ENCODE peak calls at places on chromosome 9, in four cellular contexts. Y is SK-N-SH, C is HepG2, B is GM12878. J is an unnamed sample.

GRCh38 chr9:89963280-89963679 is 358.5 kb downstream of the GADD45G start:
- DNase-seq in C (no peak), B (no peak), Y (no peak), J (no peak)

GRCh38 chr9:88818495-88819201 is 172.6 kb upstream of the S1PR3 start:
- DNase-seq in C (no peak), B (no peak), Y (no peak), J (no peak)

GRCh38 chr9:107739601-107740082 is 250.1 kb upstream of the KLF4 start:
- DNase-seq in B (no peak), Y (no peak), C (no peak), J (no peak)

GRCh38 chr9:89864731-89865130 is 259.9 kb downstream of the GADD45G start:
- DNase-seq in C (no peak), B (no peak), Y (no peak), J (no peak)

GRCh38 chr9:121455527-121456239 is 44.0 kb downstream of the GGTA1 start:
- DNase-seq in B (no peak), C (no peak), Y (no peak), J (no peak)

GRCh38 chr9:131271506-131271931 is 4.8 kb downstream of the FAM78A start:
- DNase-seq in C (no peak), B (no peak), Y (no peak), J (no peak)

GRCh38 chr9:123434619-123435240 is 78.7 kb downstream of the CRB2 start:
- DNase-seq in Y (peak; percentile 46), C (peak; percentile 12), B (no peak), J (no peak)

GRCh38 chr9:129889461-129889935 is 54.2 kb downstream of the USP20 start:
- DNase-seq in C (no peak), B (no peak), Y (no peak), J (no peak)

DNA sequence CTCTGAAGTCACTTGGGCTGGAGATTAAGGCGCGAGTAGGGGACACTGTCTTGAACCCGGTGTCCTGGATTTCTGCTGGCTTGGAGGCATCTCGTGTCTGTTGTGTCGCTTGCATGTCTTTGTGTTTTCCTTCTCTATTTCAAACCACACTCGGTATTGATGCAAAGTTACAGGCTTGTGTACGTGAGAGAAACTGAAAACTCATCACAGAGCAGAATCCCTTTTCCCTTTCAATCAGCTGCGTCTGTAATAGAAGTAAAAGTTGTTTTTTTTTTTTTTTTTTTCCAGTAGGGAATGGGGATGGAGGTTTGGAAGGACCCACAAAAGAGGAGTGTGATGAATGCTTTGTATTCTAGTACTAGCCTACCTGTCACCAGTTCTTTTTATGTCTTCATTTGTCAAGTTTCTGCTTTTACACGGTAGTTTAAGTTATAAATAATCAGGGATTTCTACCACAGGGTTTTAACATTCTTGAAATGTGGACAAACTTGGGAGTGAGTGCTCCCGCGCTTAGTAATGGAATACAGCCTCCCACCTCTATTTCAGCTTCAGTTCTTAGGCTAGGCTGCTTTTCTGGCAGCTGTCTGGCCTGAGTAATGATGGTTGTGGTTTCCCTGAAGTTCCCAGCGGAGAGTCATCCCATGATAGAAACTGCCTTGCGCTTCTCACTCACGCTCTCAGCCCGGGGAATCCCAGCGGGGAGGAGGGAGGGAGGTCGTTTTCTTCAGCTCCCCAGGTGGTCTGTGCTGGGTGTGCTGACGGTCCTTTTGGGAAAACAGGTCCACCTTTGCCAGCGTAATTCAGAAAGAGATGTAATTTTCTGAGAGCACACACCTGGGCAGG is 789 bp downstream of the TJP2 start:
- DNase-seq in C (peak; percentile 48), Y (peak; percentile 62), B (peak; percentile 74), J (no peak)
- TF ChIP-seq JUND in C (no peak), Y (peak; percentile 81), B (no peak), J (no peak)

GRCh38 chr9:35908484-35909125 is 685 bp upstream of the SPAAR start:
- DNase-seq in C (no peak), Y (no peak), B (no peak), J (no peak)
- TF ChIP-seq JUND in C (no peak), Y (no peak), B (no peak), J (no peak)

DNA sequence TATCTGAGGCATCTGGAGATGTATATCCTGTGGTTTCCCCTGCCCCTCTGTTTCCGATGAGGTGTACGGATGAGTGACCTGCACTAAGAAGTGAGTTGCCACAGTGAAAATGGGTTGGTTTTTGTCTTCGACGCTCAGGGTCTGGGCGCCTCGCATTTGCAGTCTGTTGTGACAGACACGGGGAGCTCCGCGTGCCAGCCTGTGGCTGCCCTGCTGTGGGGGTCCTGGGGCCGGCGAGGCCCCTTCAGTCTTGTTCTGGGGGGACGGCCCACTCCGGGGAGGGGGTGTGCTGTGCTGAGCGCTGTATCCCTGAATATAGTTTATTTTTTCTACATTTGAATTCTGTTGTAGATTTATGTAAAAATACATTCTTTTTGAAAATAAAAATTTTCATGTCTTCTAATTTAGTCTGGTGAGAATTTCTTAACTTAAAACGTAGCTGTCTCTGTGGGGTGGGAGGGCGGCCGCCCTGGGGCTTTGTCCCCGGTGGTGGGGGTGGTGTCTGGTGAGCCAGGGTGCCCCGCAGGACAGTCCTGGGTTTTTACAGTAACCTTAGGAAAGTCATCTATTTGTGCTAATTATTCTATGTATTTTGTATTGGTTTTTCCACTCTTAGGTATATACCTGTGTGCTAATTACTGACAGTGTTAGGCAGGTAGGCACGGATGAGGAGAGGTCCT is 4.7 kb downstream of the RNU6ATAC start:
- DNase-seq in C (no peak), B (no peak), Y (no peak), J (no peak)
- TF ChIP-seq JUND in C (no peak), B (no peak), Y (no peak), J (no peak)

GRCh38 chr9:100474082-100474949 is 1.4 kb downstream of the TMEFF1 start:
- DNase-seq in B (no peak), Y (peak; percentile 42), C (no peak), J (no peak)

GRCh38 chr9:100474950-100475276 is 2.0 kb downstream of the TMEFF1 start:
- DNase-seq in B (no peak), C (no peak), Y (peak; percentile 12), J (no peak)

GRCh38 chr9:100472725-100473261 is at the start of gene TMEFF1:
- DNase-seq in C (peak; percentile 30), Y (peak; percentile 97), B (no peak), J (no peak)

GRCh38 chr9:100472268-100472667 is 681 bp upstream of the TMEFF1 start:
- DNase-seq in Y (no peak), C (no peak), B (no peak), J (no peak)

GRCh38 chr9:100473271-100474081 is 527 bp downstream of the TMEFF1 start:
- DNase-seq in B (no peak), C (no peak), Y (peak; percentile 81), J (no peak)
- TF ChIP-seq JUND in B (no peak), C (no peak), Y (no peak), J (no peak)

DNA sequence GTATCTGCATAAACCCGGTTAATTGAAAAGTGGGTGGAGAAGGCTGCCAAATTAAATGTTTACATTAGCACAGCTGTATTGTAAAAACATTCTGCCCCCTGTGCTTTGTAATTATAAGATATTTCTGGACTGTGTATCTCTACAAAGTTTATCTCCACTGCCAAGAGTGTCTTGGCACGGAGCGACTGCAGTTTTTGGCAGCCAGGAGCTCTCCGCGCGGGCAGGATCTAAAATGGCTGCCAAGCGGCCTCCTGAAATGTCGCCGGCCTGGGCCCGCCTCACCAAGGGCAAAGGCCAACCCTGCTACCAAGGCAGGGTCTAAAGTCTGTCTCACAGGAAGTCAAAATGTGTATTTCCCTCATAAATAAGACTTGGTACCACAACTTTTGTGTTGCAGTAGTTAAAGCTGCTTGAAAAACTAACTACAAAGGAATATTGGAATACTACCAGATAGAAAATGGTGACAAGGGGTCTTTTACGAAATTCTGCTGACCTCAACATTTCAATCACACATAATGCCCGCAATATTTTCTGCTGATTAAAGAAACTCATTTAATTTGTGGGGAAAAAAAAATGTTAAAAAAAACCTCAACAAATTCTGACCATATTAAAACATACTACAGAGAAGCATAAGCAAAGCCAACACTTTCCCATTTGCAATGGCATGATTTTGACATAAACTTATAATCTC is 110.4 kb downstream of the NFIB start:
- DNase-seq in Y (peak; percentile 22), C (no peak), B (no peak), J (no peak)
- TF ChIP-seq JUND in Y (no peak), C (no peak), B (no peak), J (no peak)

GRCh38 chr9:127897194-127897692 is 2.2 kb downstream of the ST6GALNAC6 start:
- DNase-seq in B (no peak), Y (peak; percentile 94), C (peak; percentile 95), J (peak; percentile 79)
- TF ChIP-seq JUND in B (no peak), Y (no peak), C (no peak), J (no peak)

DNA sequence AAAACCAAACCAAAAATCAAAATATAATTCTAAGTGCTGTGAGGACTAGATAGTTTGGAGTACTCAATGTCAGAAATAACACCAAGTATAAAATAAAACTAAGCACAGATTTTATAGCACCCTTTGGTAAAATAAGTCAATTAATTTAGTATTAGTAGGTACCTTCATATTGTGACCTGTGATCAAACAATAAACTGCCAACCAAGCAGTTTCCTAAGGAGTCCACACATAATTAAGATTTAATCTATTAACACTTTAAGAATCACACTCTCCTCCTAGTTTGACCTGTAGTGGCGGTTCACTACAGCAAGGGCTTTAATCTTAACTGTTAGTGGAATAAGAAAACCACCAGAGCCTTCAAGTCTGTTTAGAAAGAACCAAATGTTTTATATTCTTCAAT is 2.8 kb downstream of the HNRNPK start:
- DNase-seq in Y (no peak), C (no peak), B (no peak), J (no peak)
- TF ChIP-seq JUND in Y (no peak), C (no peak), B (no peak), J (no peak)

DNA sequence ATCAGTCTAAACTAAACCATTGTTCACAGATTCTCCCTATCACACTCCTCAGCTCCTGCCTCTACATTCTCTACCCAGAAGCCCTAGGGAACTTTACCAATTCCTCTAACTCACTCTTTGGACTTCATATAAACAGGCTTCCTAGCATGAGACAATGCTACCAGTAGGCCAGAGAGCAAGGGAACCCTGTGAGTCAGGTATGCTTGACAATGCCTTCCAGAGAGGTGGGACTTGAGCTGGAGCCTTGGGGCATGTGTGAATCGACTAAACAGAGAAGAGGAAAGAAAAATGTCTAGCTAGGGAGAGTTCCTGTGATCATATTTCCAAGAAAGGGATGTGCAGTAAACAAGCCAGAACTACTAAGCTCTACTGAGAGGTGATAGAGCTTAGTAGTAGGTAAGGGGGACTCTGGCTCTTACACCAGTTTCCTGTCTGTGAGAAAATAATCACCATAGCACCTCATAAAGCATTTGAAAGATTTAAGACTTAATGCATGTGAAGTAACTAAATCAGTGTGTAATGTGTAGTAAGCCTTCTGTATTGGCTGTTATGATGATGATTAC is 6.4 kb upstream of the RFK start:
- DNase-seq in C (peak; percentile 61), Y (no peak), B (no peak), J (no peak)
- TF ChIP-seq JUND in C (no peak), Y (no peak), B (no peak), J (no peak)

GRCh38 chr9:125325821-125326220 is 64.2 kb downstream of the GAPVD1 start:
- DNase-seq in B (no peak), Y (no peak), C (no peak), J (no peak)

GRCh38 chr9:125317704-125318103 is 56.1 kb downstream of the GAPVD1 start:
- DNase-seq in C (no peak), B (no peak), Y (no peak), J (no peak)

DNA sequence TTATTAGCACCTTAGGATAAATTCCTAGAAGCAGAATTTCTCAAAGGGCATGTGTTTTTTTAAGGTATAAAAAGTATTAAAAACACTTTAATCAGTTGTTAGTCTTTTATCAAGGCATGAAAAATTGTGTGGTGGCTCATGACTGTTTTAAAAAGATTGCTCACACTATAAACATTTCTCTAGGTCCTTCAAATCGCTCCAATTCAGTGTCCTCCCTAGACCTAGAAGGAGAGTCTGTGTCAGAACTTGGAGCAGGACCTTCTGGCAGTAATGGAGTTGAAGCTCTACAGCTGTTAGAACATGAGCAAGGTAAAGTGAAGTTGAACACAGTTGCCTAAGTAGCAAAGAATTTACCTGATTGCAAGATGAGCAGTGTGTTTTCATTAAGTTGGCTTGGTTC is 62.0 kb downstream of the GAPVD1 start:
- DNase-seq in B (no peak), C (no peak), Y (no peak), J (no peak)
- TF ChIP-seq JUND in B (no peak), C (no peak), Y (no peak), J (no peak)

GRCh38 chr9:91197232-91198181 is 164.2 kb downstream of the AUH start:
- DNase-seq in B (no peak), C (peak; percentile 99), Y (no peak), J (no peak)
- TF ChIP-seq JUND in B (no peak), C (peak; percentile 96), Y (peak; percentile 20), J (no peak)

J was measured in T47D.